ENCODE peak calls at places on chromosomes 5 and 9, in ten cellular contexts. A is RWPE1; X is AG04450; M is psoas muscle; S is trophoblast cell; E is heart left ventricle; G is cardiac muscle cell; Z is esophagus squamous epithelium; L is CD8-positive, alpha-beta T cell; Q is coronary artery. R is an unnamed sample.

GRCh38 chr9:101393135-101393534 is 5.3 kb downstream of the MRPL50 start:
- DNase-seq in A (no peak), X (no peak), M (no peak), S (no peak), E (no peak), G (no peak), Z (no peak), L (no peak), Q (no peak), R (no peak)

GRCh38 chr5:95564450-95564849 is 9.5 kb downstream of the ARSK start:
- DNase-seq in A (no peak), X (no peak), M (no peak), S (no peak), E (no peak), G (no peak), Z (no peak), L (no peak), Q (no peak), R (no peak)

GRCh38 chr5:63916786-63917185 is 45.5 kb downstream of the HTR1A start:
- DNase-seq in A (peak), X (no peak), M (no peak), S (peak), E (no peak), G (no peak), Z (no peak), L (no peak), Q (no peak), R (no peak)

GRCh38 chr9:96619491-96620154 is at the start of gene CDC14B:
- DNase-seq in A (peak), X (peak), M (peak), S (peak), E (peak), G (peak), Z (no peak), L (peak), Q (peak), R (peak)

GRCh38 chr9:87179556-87180340 is 232.4 kb upstream of the GAS1 start:
- DNase-seq in A (peak), X (no peak), M (no peak), S (peak), E (no peak), G (no peak), Z (no peak), L (no peak), Q (no peak), R (peak)

GRCh38 chr5:4661851-4662250 is 478.3 kb upstream of the ADAMTS16 start:
- DNase-seq in A (no peak), X (no peak), M (no peak), S (no peak), E (no peak), G (no peak), Z (no peak), L (no peak), Q (no peak), R (no peak)

GRCh38 chr5:7396169-7397004 is 449 bp downstream of the ADCY2 start:
- DNase-seq in A (peak), X (no peak), M (peak), S (peak), E (no peak), G (peak), Z (no peak), L (no peak), Q (no peak), R (peak)

GRCh38 chr5:81235287-81236072 is 2.4 kb downstream of the CKMT2 start:
- DNase-seq in A (no peak), X (no peak), M (peak), S (no peak), E (peak), G (no peak), Z (no peak), L (no peak), Q (no peak), R (no peak)

GRCh38 chr9:136045595-136046554 is 49.2 kb downstream of the NACC2 start:
- DNase-seq in A (no peak), X (no peak), M (no peak), S (no peak), E (no peak), G (no peak), Z (no peak), L (no peak), Q (no peak), R (no peak)

GRCh38 chr5:169629847-169630548 is 7.1 kb upstream of the DOCK2 start:
- DNase-seq in A (peak), X (peak), M (no peak), S (peak), E (no peak), G (no peak), Z (no peak), L (no peak), Q (no peak), R (no peak)

GRCh38 chr9:129714393-129715051 is 38.3 kb downstream of the PTGES start:
- DNase-seq in A (no peak), X (no peak), M (no peak), S (no peak), E (no peak), G (no peak), Z (no peak), L (no peak), Q (no peak), R (no peak)

GRCh38 chr5:170386743-170387142 is 2.4 kb downstream of the KCNMB1 start:
- DNase-seq in A (no peak), X (no peak), M (no peak), S (no peak), E (no peak), G (no peak), Z (no peak), L (no peak), Q (no peak), R (no peak)

GRCh38 chr5:173302546-173303155 is 25.6 kb downstream of the STC2 start:
- DNase-seq in A (peak), X (no peak), M (no peak), S (peak), E (no peak), G (no peak), Z (no peak), L (no peak), Q (no peak), R (no peak)

GRCh38 chr5:78269088-78269703 is 25.3 kb downstream of the AP3B1 start:
- DNase-seq in A (peak), X (no peak), M (no peak), S (no peak), E (no peak), G (no peak), Z (no peak), L (no peak), Q (no peak), R (no peak)

GRCh38 chr5:176441921-176442323 is 6.3 kb upstream of the FAF2 start:
- DNase-seq in A (no peak), X (no peak), M (no peak), S (no peak), E (no peak), G (no peak), Z (no peak), L (no peak), Q (no peak), R (no peak)

GRCh38 chr9:136058801-136059302 is 36.2 kb downstream of the NACC2 start:
- DNase-seq in A (no peak), X (no peak), M (no peak), S (no peak), E (no peak), G (no peak), Z (no peak), L (no peak), Q (no peak), R (no peak)

GRCh38 chr5:139241139-139241538 is 43.0 kb upstream of the SIL1 start:
- DNase-seq in A (no peak), X (no peak), M (no peak), S (no peak), E (no peak), G (no peak), Z (no peak), L (no peak), Q (no peak), R (no peak)

GRCh38 chr5:137137013-137137632 is 362.0 kb downstream of the SPOCK1 start:
- DNase-seq in A (no peak), X (no peak), M (no peak), S (no peak), E (no peak), G (peak), Z (no peak), L (no peak), Q (peak), R (no peak)

GRCh38 chr9:17425379-17425778 is 153.5 kb upstream of the SH3GL2 start:
- DNase-seq in A (no peak), X (no peak), M (no peak), S (no peak), E (no peak), G (no peak), Z (no peak), L (no peak), Q (no peak), R (no peak)

GRCh38 chr9:89747589-89747988 is 142.8 kb downstream of the GADD45G start:
- DNase-seq in A (no peak), X (no peak), M (peak), S (no peak), E (no peak), G (no peak), Z (no peak), L (no peak), Q (no peak), R (no peak)

GRCh38 chr9:135920256-135920930 is 13.0 kb upstream of the CAMSAP1 start:
- DNase-seq in A (no peak), X (no peak), M (peak), S (no peak), E (no peak), G (no peak), Z (no peak), L (no peak), Q (no peak), R (no peak)

GRCh38 chr5:159552751-159553150 is 222.5 kb upstream of the IL12B start:
- DNase-seq in A (peak), X (no peak), M (no peak), S (no peak), E (no peak), G (no peak), Z (no peak), L (no peak), Q (no peak), R (no peak)

GRCh38 chr9:93154293-93154903 is 20.3 kb upstream of the NINJ1 start:
- DNase-seq in A (peak), X (no peak), M (no peak), S (no peak), E (no peak), G (peak), Z (no peak), L (no peak), Q (no peak), R (no peak)

GRCh38 chr5:17258429-17258828 is 41.0 kb downstream of the BASP1 start:
- DNase-seq in A (peak), X (no peak), M (no peak), S (no peak), E (no peak), G (no peak), Z (no peak), L (no peak), Q (no peak), R (no peak)

DNA sequence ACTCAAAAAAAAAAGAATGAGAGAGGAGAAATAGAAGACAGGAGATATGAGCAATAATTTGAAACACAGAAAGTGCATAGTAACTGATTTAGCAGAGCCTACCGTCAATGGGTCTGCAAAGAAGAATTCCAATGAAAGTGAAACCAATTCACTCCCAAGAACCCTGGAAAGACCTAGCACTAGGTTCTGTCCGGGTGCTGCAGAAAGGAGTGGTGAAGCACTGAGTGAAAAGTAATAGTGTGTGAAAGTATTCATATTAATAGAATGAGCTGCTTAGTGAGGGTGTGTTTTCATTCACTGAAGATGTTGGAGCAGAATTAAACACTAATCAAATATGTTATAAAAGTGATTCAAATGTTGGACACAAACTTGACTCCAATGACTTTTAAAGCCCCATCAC is 51.3 kb upstream of the SLC30A5 start:
- DNase-seq in A (no peak), X (no peak), M (no peak), S (no peak), E (no peak), G (no peak), Z (no peak), L (no peak), Q (no peak), R (no peak)
- H3K27ac ChIP-seq in A (no peak), X (no peak), M (no peak), S (no peak), E (peak), G (no peak), Z (peak), L (no peak), Q (peak), R (no peak)

GRCh38 chr5:34707451-34708107 is 51.5 kb downstream of the RAI14 start:
- DNase-seq in A (no peak), X (no peak), M (no peak), S (no peak), E (no peak), G (no peak), Z (no peak), L (no peak), Q (no peak), R (no peak)

GRCh38 chr5:34712565-34712964 is 56.4 kb downstream of the RAI14 start:
- DNase-seq in A (no peak), X (no peak), M (no peak), S (no peak), E (no peak), G (no peak), Z (no peak), L (no peak), Q (no peak), R (no peak)

GRCh38 chr5:34709861-34710673 is 53.9 kb downstream of the RAI14 start:
- DNase-seq in A (no peak), X (peak), M (no peak), S (peak), E (no peak), G (no peak), Z (no peak), L (no peak), Q (no peak), R (no peak)

GRCh38 chr5:34706084-34706483 is 50.0 kb downstream of the RAI14 start:
- DNase-seq in A (no peak), X (no peak), M (no peak), S (no peak), E (no peak), G (no peak), Z (no peak), L (no peak), Q (no peak), R (no peak)

GRCh38 chr5:34708777-34709176 is 52.6 kb downstream of the RAI14 start:
- DNase-seq in A (no peak), X (no peak), M (no peak), S (peak), E (no peak), G (no peak), Z (no peak), L (no peak), Q (no peak), R (no peak)
- H3K27ac ChIP-seq in A (no peak), X (peak), M (no peak), S (peak), E (peak), G (no peak), Z (no peak), L (no peak), Q (no peak), R (no peak)

DNA sequence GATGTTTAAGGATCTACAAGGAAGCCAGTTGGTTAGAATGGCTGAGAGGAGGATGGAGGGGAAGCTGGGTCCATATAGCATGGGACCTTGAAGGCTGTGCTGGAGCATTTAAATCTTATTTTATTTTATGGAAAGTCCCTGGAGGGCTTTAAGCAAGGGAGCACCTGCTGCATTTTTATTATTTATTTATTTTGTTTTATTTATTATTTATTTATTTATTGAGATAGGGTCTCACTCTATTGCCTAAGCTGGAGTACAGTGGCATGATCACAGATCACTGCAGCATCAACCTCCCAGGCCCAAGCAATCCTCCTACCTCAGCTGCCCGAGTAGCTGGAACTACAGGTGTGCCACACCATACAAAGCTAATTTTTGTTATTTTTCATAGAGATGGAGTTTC is 4.9 kb upstream of the MVB12B start:
- DNase-seq in A (no peak), X (no peak), M (no peak), S (no peak), E (no peak), G (no peak), Z (no peak), L (no peak), Q (no peak), R (no peak)
- H3K27ac ChIP-seq in A (no peak), X (no peak), M (no peak), S (no peak), E (no peak), G (no peak), Z (no peak), L (no peak), Q (no peak), R (no peak)

DNA sequence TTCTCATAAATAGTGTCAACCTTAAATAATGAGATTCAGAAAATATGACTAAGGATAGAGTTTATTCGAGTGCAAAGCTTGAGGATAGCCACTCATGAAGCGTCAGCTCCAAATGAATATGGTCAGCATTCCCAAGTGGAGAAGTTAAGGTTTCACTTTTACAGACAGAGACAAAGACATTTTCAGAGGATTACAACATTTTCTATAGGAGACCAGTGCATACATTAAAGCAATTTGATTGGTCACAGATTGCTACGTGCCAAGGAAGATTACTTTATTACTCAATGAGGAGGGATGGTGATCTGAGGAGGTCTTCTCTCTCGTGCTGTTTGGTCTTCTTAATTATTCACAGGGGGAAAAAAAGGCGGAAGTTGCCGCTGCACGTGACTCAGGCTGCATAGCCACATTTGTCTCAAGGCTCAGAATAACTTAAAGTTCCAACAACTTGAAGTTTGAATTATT is 60.1 kb upstream of the SPATA31C2 start:
- DNase-seq in A (peak), X (peak), M (no peak), S (peak), E (no peak), G (no peak), Z (no peak), L (no peak), Q (no peak), R (no peak)
- H3K27ac ChIP-seq in A (no peak), X (peak), M (no peak), S (peak), E (peak), G (no peak), Z (no peak), L (no peak), Q (no peak), R (peak)

DNA sequence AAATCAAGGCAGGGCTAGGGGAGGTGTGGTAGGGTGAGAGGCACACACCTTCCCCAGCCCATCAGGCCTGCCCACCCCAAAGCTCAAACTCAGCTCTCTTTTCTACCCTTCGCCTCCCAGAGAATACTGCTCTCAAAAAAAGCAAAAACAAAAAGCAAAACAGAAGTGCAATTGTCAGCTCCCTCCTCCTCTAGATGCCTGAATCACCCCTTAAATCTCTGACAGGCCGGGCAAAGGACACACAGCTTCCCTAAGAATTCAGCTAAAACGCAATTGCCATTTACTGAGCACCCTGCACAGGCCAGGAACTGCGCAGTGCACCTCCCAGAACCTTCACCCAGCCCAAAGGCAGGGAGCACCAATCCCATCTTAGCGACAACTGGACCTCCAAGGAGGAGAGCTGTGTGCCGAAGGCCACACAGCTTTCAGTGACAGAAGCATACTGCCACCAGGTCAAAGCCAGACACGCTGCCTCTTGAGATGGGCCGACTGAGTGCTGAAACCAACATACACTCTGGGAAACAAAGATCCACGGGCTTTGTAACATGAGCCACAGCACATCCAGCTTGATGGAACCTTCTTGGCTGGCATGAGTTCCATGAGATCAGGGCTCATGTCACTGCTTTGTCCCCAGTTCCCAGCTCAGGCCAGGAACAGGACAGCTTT is 53.4 kb upstream of the STXBP1 start:
- DNase-seq in A (no peak), X (no peak), M (no peak), S (no peak), E (no peak), G (peak), Z (no peak), L (no peak), Q (no peak), R (no peak)
- H3K27ac ChIP-seq in A (peak), X (peak), M (no peak), S (peak), E (peak), G (peak), Z (peak), L (no peak), Q (no peak), R (peak)

GRCh38 chr5:141822134-141822533 is 56.1 kb downstream of the PCDH1 start:
- DNase-seq in A (peak), X (no peak), M (no peak), S (no peak), E (no peak), G (no peak), Z (no peak), L (no peak), Q (no peak), R (no peak)
- H3K27ac ChIP-seq in A (peak), X (peak), M (peak), S (no peak), E (peak), G (no peak), Z (peak), L (no peak), Q (peak), R (peak)

DNA sequence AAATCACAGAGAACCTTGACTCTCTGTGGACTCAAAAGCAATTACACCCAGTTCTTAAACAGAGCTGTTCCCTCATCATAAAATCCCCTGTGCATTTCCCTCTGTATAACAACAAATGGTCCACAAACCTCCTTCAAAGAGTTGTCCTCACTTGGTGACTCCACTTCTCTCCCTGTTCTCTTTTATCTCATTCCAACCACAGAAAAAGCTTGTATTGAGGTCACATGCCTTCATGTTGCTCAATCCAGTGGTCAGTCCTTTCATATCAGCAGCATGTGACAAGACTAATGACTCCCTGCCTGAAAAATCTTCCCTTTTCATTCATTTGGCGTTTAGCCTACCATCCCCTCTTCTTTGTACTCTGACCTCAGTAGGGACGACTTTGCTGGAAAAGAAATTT is 158.0 kb downstream of the DEPDC1B start:
- DNase-seq in A (no peak), X (no peak), M (no peak), S (peak), E (no peak), G (no peak), Z (no peak), L (no peak), Q (no peak), R (no peak)
- H3K27ac ChIP-seq in A (no peak), X (no peak), M (no peak), S (no peak), E (no peak), G (no peak), Z (peak), L (no peak), Q (peak), R (no peak)